ENCODE peak calls at places on chromosome 22, in five cellular contexts. One of them, this sample, is unnamed.

GRCh38 chr22:47303161-47303890 is 540.9 kb downstream of the TBC1D22A start:
- DNase-seq in colonic mucosa: no peak
- DNase-seq in aorta: no peak
- DNase-seq in adrenal gland: peak
- DNase-seq in CD8-positive, alpha-beta T cell: no peak
- DNase-seq in this sample: no peak

GRCh38 chr22:40922484-40923303 is 28.5 kb upstream of the RBX1 start:
- DNase-seq in aorta: no peak
- DNase-seq in adrenal gland: no peak
- DNase-seq in colonic mucosa: no peak
- DNase-seq in CD8-positive, alpha-beta T cell: no peak
- DNase-seq in this sample: peak

GRCh38 chr22:36319595-36320497 is 66.9 kb downstream of the APOL1 start:
- DNase-seq in adrenal gland: no peak
- DNase-seq in colonic mucosa: no peak
- DNase-seq in aorta: no peak
- DNase-seq in CD8-positive, alpha-beta T cell: no peak
- DNase-seq in this sample: no peak

GRCh38 chr22:16654882-16655281 is 62.3 kb upstream of the CCT8L2 start:
- DNase-seq in CD8-positive, alpha-beta T cell: no peak
- DNase-seq in aorta: no peak
- DNase-seq in adrenal gland: no peak
- DNase-seq in colonic mucosa: no peak
- DNase-seq in this sample: no peak

GRCh38 chr22:47090591-47091240 is 328.3 kb downstream of the TBC1D22A start:
- DNase-seq in CD8-positive, alpha-beta T cell: peak
- DNase-seq in aorta: no peak
- DNase-seq in colonic mucosa: no peak
- DNase-seq in adrenal gland: peak
- DNase-seq in this sample: no peak

GRCh38 chr22:27206001-27206746 is 548.8 kb downstream of the MIAT start:
- DNase-seq in CD8-positive, alpha-beta T cell: no peak
- DNase-seq in aorta: no peak
- DNase-seq in colonic mucosa: no peak
- DNase-seq in adrenal gland: no peak
- DNase-seq in this sample: no peak

GRCh38 chr22:17583151-17583550 is 19.9 kb downstream of the SLC25A18 start:
- DNase-seq in adrenal gland: no peak
- DNase-seq in CD8-positive, alpha-beta T cell: no peak
- DNase-seq in aorta: no peak
- DNase-seq in colonic mucosa: no peak
- DNase-seq in this sample: no peak

GRCh38 chr22:40758390-40758789 is 60.8 kb downstream of the SLC25A17 start:
- DNase-seq in adrenal gland: no peak
- DNase-seq in colonic mucosa: no peak
- DNase-seq in aorta: no peak
- DNase-seq in CD8-positive, alpha-beta T cell: no peak
- DNase-seq in this sample: no peak

GRCh38 chr22:30079952-30080533 is at the start of gene HORMAD2:
- DNase-seq in CD8-positive, alpha-beta T cell: no peak
- DNase-seq in aorta: no peak
- DNase-seq in adrenal gland: no peak
- DNase-seq in colonic mucosa: no peak
- DNase-seq in this sample: no peak

GRCh38 chr22:46421272-46421671 is 85.8 kb downstream of the TRMU start:
- DNase-seq in CD8-positive, alpha-beta T cell: peak
- DNase-seq in colonic mucosa: no peak
- DNase-seq in adrenal gland: no peak
- DNase-seq in aorta: no peak
- DNase-seq in this sample: no peak

GRCh38 chr22:46377566-46378498 is 42.3 kb downstream of the TRMU start:
- DNase-seq in aorta: no peak
- DNase-seq in colonic mucosa: peak
- DNase-seq in adrenal gland: peak
- DNase-seq in CD8-positive, alpha-beta T cell: no peak
- DNase-seq in this sample: no peak

GRCh38 chr22:28795071-28795693 is 5.2 kb downstream of the XBP1 start:
- DNase-seq in aorta: no peak
- DNase-seq in adrenal gland: peak
- DNase-seq in colonic mucosa: no peak
- DNase-seq in CD8-positive, alpha-beta T cell: no peak
- DNase-seq in this sample: peak
- H3K27ac ChIP-seq in aorta: no peak
- H3K27ac ChIP-seq in adrenal gland: peak
- H3K27ac ChIP-seq in colonic mucosa: no peak
- H3K27ac ChIP-seq in CD8-positive, alpha-beta T cell: no peak
- H3K27ac ChIP-seq in this sample: peak

GRCh38 chr22:19983701-19984100 is 32.9 kb downstream of the ARVCF start:
- DNase-seq in aorta: peak
- DNase-seq in adrenal gland: no peak
- DNase-seq in colonic mucosa: no peak
- DNase-seq in CD8-positive, alpha-beta T cell: no peak
- DNase-seq in this sample: no peak

GRCh38 chr22:19986410-19987341 is 29.9 kb downstream of the ARVCF start:
- DNase-seq in CD8-positive, alpha-beta T cell: peak
- DNase-seq in aorta: peak
- DNase-seq in colonic mucosa: peak
- DNase-seq in adrenal gland: peak
- DNase-seq in this sample: no peak

GRCh38 chr22:19986011-19986409 is 30.6 kb downstream of the ARVCF start:
- DNase-seq in aorta: no peak
- DNase-seq in colonic mucosa: no peak
- DNase-seq in adrenal gland: no peak
- DNase-seq in CD8-positive, alpha-beta T cell: no peak
- DNase-seq in this sample: no peak

GRCh38 chr22:19984201-19984753 is 32.3 kb downstream of the ARVCF start:
- DNase-seq in adrenal gland: peak
- DNase-seq in colonic mucosa: no peak
- DNase-seq in CD8-positive, alpha-beta T cell: no peak
- DNase-seq in aorta: peak
- DNase-seq in this sample: no peak

DNA sequence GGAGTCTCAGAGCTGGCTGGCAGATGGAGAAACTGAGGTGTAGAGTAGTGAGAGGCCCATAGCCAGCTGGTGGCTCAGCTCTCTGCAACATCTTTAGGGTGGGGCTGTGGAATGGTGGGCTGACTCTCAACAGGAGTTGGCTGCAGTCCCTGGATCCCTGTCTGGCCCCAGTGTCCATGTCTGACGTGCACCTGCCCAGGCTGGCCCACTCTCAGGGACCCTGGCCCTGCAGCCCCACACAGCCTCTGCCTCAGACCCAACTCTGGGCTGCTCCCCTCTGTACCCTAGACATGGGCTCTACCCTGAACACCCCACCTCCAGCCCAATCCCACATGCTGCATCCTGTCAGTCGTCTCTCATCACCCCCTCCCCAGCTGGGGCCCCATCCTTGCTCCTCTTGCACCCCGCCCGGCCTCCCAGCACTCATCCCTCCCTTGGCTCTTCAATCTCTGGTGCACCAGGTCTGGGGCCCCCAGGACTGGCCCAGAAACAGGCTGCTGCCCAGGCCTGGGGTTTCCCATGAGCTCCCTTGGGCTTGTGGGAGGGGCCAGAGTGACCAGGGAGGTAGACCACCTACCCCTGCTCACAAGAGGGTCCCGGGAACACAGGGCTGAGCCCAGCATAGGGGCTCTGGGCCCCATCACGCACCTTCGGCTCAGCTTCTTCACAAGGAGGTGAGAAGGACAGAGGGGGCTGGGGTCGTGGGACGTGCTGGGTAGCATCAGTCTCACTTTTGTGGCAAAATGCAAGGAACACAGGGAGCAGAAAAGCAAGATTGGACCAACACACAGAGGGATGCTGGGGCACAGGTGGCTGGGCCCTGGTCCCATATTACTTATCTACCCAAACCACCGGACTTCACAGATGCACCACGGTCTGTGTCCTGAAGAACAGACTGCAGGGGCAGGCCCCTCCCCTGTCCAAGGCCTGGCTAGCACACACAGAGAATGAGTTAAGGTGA is 31.5 kb downstream of the ARVCF start:
- DNase-seq in colonic mucosa: no peak
- DNase-seq in adrenal gland: no peak
- DNase-seq in CD8-positive, alpha-beta T cell: no peak
- DNase-seq in aorta: peak
- DNase-seq in this sample: no peak
- H3K27ac ChIP-seq in colonic mucosa: no peak
- H3K27ac ChIP-seq in adrenal gland: no peak
- H3K27ac ChIP-seq in CD8-positive, alpha-beta T cell: no peak
- H3K27ac ChIP-seq in aorta: peak
- H3K27ac ChIP-seq in this sample: no peak

DNA sequence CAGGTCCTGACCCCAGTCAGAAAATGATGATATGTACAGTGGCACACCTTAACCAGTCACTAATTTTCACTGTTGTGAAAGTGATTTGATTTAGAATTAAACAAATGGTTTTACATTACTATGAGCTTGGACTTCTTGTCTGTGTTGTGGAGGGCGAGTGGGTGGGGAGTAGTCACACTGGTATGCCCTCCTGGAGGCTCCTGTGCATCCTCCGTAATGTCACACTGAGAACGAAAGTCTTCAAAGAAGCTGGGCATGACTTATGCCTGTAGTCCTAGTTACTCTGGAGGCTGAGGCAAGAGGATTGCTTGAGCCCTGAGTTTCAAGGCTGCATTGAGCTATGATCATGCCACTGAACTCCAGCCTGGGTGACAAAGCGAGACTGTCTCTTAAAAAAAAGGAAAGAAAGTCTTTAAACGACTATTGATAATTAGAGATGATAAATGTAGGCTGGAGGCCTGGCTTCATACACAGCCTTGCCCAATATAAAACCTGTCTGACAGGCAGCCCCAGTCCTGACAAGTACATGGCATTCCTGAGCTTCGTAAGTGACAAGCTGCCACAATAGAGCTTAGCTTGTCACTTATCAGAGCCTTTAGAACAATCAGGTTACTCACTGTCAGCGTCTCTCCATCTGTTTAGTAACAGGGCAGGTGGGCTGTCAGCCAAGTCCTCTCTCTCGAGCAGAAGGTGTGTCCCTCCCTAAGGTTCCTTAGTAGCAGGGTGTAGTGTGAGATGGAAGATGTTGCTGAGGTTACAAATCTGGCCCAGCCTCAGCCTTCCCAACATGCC is 5.0 kb upstream of the LIMK2 start:
- DNase-seq in CD8-positive, alpha-beta T cell: no peak
- DNase-seq in aorta: no peak
- DNase-seq in colonic mucosa: peak
- DNase-seq in adrenal gland: no peak
- DNase-seq in this sample: no peak
- H3K27ac ChIP-seq in CD8-positive, alpha-beta T cell: no peak
- H3K27ac ChIP-seq in aorta: no peak
- H3K27ac ChIP-seq in colonic mucosa: no peak
- H3K27ac ChIP-seq in adrenal gland: no peak
- H3K27ac ChIP-seq in this sample: no peak

DNA sequence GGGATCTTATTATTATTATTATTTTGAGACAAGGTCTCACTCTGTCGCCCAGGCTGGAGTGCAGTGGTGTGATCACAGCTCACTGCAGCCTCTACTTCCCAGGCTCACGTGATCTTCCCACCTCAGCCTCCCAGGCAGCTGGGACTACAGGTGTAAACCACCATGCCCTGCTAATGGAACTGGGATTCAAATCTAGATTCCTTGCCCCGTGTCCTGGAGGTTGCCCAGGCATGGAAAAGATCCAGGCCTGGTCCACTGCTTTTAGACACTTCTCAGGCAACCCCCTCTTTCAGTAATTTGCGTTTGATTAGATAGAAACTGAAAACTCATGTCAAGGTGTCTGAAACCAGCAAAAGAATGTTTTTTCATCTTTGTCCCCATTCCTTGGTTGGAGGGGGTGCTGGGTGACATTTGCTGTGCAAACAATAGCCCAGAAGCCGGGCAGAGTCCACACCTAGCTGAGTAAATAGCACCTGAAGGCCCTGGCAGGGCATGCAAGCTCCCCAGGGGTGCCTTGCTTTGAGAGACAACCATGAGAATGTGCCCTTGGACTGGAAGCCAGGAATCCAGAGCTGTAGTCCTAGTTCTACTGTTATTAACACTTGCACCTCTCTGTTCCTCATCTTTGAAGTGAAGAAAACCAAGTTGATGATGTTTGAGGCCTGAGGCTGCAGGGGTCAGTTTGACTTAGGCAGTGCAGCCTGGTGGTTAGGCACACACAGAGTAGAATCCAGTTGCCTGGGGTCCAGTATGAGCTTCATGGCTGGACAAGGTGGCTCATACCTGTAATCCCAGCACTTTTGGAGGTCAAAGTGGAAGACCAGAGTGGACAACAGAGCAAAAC is 19.1 kb upstream of the XBP1 start:
- DNase-seq in CD8-positive, alpha-beta T cell: no peak
- DNase-seq in colonic mucosa: peak
- DNase-seq in adrenal gland: no peak
- DNase-seq in aorta: no peak
- DNase-seq in this sample: no peak
- H3K27ac ChIP-seq in CD8-positive, alpha-beta T cell: no peak
- H3K27ac ChIP-seq in colonic mucosa: peak
- H3K27ac ChIP-seq in adrenal gland: peak
- H3K27ac ChIP-seq in aorta: no peak
- H3K27ac ChIP-seq in this sample: peak

GRCh38 chr22:39524753-39525657 is 4.6 kb downstream of the ATF4 start:
- DNase-seq in CD8-positive, alpha-beta T cell: no peak
- DNase-seq in aorta: no peak
- DNase-seq in colonic mucosa: no peak
- DNase-seq in adrenal gland: no peak
- DNase-seq in this sample: peak
- H3K27ac ChIP-seq in CD8-positive, alpha-beta T cell: no peak
- H3K27ac ChIP-seq in aorta: no peak
- H3K27ac ChIP-seq in colonic mucosa: no peak
- H3K27ac ChIP-seq in adrenal gland: peak
- H3K27ac ChIP-seq in this sample: peak

DNA sequence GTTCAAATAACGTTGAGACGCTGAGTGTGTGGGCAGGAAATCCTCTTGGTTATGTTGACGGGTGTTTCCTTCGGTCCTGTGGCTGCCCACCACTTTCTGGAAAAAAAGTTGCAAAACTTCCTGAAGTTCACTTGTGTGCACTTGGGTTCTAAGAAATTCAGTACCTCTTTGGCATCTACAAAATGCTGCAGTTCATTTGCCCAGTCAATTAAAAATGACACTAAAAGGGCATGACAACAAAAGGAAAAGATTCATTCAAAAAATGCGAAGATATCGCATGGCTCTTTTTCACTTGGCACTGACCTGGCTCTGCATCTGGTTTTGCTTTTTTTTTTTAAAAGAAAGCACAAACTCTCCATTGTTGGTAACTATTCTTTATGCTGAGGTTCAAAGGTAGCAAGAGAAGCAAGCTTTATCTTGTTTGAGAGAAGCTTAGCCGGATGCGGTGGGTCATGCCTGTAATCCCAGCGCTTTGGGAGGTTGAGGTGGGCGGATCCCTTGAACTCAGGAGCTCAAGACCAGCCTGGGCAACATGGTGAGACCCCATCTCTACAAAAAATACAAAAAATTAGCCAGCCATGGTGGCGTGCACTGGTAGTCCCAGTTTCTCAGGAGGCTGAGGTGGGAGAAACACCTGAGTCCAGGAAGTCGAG is 10.6 kb upstream of the XBP1 start:
- DNase-seq in colonic mucosa: no peak
- DNase-seq in adrenal gland: peak
- DNase-seq in CD8-positive, alpha-beta T cell: peak
- DNase-seq in aorta: no peak
- DNase-seq in this sample: peak
- H3K27ac ChIP-seq in colonic mucosa: peak
- H3K27ac ChIP-seq in adrenal gland: peak
- H3K27ac ChIP-seq in CD8-positive, alpha-beta T cell: peak
- H3K27ac ChIP-seq in aorta: no peak
- H3K27ac ChIP-seq in this sample: peak

This sample was measured in DND-41.